ENCODE peak calls at places on chromosome 10, in five cellular contexts. G, V, M, P and B are unnamed samples.
A peak's percentile ranks its signal among the peaks of the same experiment; 100 is the strongest.

GRCh38 chr10:14873090-14873760 is 5.4 kb upstream of the SUV39H2 start:
- DNase-seq in V (no peak), M (no peak), G (no peak), P (no peak), B (no peak)

GRCh38 chr10:113329121-113329596 is 223.7 kb upstream of the HABP2 start:
- DNase-seq in P (no peak), M (no peak), G (no peak), V (no peak), B (peak; percentile 31)

GRCh38 chr10:17708806-17709205 is 43.2 kb upstream of the TMEM236 start:
- DNase-seq in M (no peak), P (no peak), V (no peak), G (no peak), B (no peak)

GRCh38 chr10:102501201-102502028 is 1.1 kb downstream of the ACTR1A start:
- DNase-seq in G (no peak), V (peak; percentile 20), P (no peak), M (no peak), B (no peak)

GRCh38 chr10:90871279-90871760 is 454 bp upstream of the RPP30 start:
- DNase-seq in P (peak; percentile 70), G (peak; percentile 57), M (peak; percentile 17), V (peak; percentile 64), B (peak; percentile 65)

GRCh38 chr10:112953760-112954159 is 3.7 kb downstream of the TCF7L2 start:
- DNase-seq in P (no peak), M (no peak), G (no peak), V (no peak), B (peak; percentile 51)

GRCh38 chr10:110392860-110393732 is 88.4 kb upstream of the SMNDC1 start:
- DNase-seq in V (no peak), G (no peak), P (no peak), M (no peak), B (no peak)

GRCh38 chr10:104440221-104440620 is 86.6 kb downstream of the CFAP58 start:
- DNase-seq in P (no peak), G (no peak), V (no peak), M (no peak), B (no peak)

GRCh38 chr10:2576892-2577291 is 490.5 kb upstream of the PFKP start:
- DNase-seq in G (no peak), P (no peak), M (no peak), V (no peak), B (no peak)

GRCh38 chr10:112949128-112949823 is 771 bp upstream of the TCF7L2 start:
- DNase-seq in V (peak; percentile 59), M (no peak), P (no peak), G (no peak), B (peak; percentile 74)

GRCh38 chr10:128028508-128029279 is 97.5 kb downstream of the MKI67 start:
- DNase-seq in P (no peak), M (no peak), G (no peak), V (no peak), B (no peak)

GRCh38 chr10:60042262-60042661 is 135.9 kb upstream of the CCDC6 start:
- DNase-seq in P (no peak), V (no peak), G (no peak), M (no peak), B (no peak)

GRCh38 chr10:44937201-44938005 is 22.2 kb upstream of the RASSF4 start:
- DNase-seq in V (no peak), M (no peak), G (peak; percentile 33), P (no peak), B (no peak)

GRCh38 chr10:98041352-98042043 is 11.1 kb upstream of the CRTAC1 start:
- DNase-seq in P (peak; percentile 67), V (peak; percentile 54), G (peak; percentile 84), M (no peak), B (peak; percentile 77)

GRCh38 chr10:1661861-1662260 is 75.5 kb downstream of the ADARB2 start:
- DNase-seq in M (peak; percentile 34), G (no peak), P (no peak), V (no peak), B (no peak)

GRCh38 chr10:20277820-20278219 is 461.6 kb downstream of the PLXDC2 start:
- DNase-seq in V (no peak), G (no peak), P (no peak), M (no peak), B (no peak)

GRCh38 chr10:62217683-62218082 is 51.0 kb downstream of the RTKN2 start:
- DNase-seq in M (no peak), V (no peak), P (no peak), G (no peak), B (no peak)

GRCh38 chr10:123007558-123008378 is 827 bp downstream of the IKZF5 start:
- DNase-seq in P (peak; percentile 71), G (no peak), V (peak; percentile 68), M (peak; percentile 21), B (peak; percentile 62)

GRCh38 chr10:47173929-47174442 is 126.0 kb upstream of the GDF10 start:
- DNase-seq in M (no peak), G (no peak), V (no peak), P (no peak), B (no peak)

GRCh38 chr10:47176903-47177860 is 122.8 kb upstream of the GDF10 start:
- DNase-seq in G (no peak), P (no peak), M (no peak), V (no peak), B (no peak)

GRCh38 chr10:47176206-47176902 is 123.6 kb upstream of the GDF10 start:
- DNase-seq in M (no peak), G (no peak), V (no peak), P (no peak), B (no peak)

GRCh38 chr10:47178537-47179290 is 121.3 kb upstream of the GDF10 start:
- DNase-seq in G (no peak), V (no peak), P (no peak), M (no peak), B (no peak)

DNA sequence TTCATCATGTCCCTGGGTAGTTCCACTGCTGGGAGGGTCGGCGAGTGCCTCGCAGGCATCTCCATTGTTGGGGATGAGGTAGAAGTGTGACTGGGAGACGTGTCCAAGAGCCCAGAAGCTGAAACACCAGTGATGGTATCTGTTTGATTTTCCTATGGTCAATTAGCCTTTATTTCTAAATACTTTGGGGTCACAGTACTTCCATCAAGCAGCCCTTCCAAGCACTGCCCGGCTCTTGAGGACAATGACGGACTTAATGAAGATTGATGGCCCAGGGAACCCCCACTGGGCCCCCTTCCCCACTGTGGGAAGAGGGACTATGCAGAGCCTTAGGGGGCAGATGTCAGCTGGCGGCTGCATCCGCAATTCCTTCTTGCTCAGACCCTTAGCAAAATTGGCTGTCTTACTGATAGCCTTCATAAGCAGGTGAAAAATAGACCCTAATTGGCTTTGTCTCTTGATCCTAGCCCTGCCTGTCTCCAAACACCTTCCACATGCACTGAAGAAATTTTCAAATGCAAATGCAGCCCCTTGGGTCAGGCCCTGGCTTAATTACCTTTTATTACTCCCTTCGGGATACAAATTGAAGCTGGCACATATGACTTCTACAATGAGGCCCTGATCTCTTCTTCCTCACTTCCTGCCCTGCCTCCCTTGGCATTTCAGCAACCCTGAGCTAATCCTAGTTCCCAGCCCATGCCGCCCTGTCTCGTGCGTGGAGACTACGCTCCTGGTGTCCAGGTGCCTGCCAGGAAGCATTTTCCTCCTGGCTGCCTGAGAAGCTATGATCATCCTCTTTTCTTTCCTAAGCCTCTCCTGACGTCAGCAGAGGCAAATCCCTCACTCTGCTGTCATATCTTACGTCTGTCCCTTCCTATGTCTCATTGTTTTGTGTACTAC is 124.6 kb upstream of the GDF10 start:
- DNase-seq in G (no peak), P (no peak), V (no peak), M (no peak), B (no peak)
- TF ChIP-seq HDAC2 in G (no peak), P (no peak), V (no peak), M (no peak), B (no peak)

GRCh38 chr10:86755740-86756510 is 494 bp upstream of the BMPR1A start:
- DNase-seq in M (no peak), V (peak; percentile 83), P (peak; percentile 90), G (peak; percentile 97), B (peak; percentile 81)

GRCh38 chr10:86758231-86759072 is 2.0 kb downstream of the BMPR1A start:
- DNase-seq in P (peak; percentile 47), V (peak; percentile 28), M (no peak), G (no peak), B (peak; percentile 16)

GRCh38 chr10:86755454-86755739 is 1.0 kb upstream of the BMPR1A start:
- DNase-seq in V (no peak), G (no peak), P (no peak), M (no peak), B (no peak)

GRCh38 chr10:86756511-86757109 is at the start of gene BMPR1A:
- DNase-seq in G (no peak), V (no peak), P (peak; percentile 90), M (no peak), B (no peak)

GRCh38 chr10:86757110-86757790 is 831 bp downstream of the BMPR1A start:
- DNase-seq in M (no peak), V (peak; percentile 62), P (peak; percentile 46), G (no peak), B (peak; percentile 59)
- TF ChIP-seq HDAC2 in M (no peak), V (no peak), P (no peak), G (peak; percentile 12), B (no peak)

DNA sequence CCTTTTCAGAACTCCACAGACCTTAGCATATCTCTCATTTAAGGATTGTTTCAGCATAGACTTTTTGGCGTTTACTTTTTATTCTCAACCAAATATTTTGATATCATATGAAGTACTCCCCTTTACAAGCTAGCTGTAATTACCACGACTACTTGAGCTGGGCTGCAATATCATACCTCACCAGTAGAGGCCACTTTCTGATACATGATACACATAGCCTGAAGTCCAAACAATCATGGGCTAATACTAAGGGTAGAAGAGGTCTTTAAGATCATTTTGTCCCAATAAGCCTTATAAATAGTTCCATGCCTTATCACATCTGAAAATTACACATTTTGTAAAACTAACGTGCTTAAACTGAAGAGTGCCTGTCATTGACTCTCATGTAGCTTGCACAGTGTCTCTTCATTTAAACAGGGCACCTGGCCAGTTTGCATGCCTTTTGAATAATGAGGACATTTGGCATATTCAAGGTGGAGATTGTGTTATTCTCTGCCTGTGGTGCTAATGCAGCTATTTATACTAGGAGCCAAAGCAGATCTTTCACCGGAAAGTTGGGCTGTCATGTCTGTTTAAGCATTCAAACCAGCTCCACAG is 403.7 kb upstream of the ZMIZ1 start:
- DNase-seq in V (no peak), G (peak; percentile 51), P (peak; percentile 52), M (no peak), B (peak; percentile 58)
- TF ChIP-seq HDAC2 in V (no peak), G (no peak), P (no peak), M (no peak), B (no peak)

GRCh38 chr10:77328272-77328816 is 309.3 kb downstream of the KCNMA1 start:
- DNase-seq in V (peak; percentile 10), M (no peak), P (peak; percentile 41), G (peak; percentile 77), B (no peak)
- TF ChIP-seq HDAC2 in V (no peak), M (no peak), P (no peak), G (no peak), B (no peak)

DNA sequence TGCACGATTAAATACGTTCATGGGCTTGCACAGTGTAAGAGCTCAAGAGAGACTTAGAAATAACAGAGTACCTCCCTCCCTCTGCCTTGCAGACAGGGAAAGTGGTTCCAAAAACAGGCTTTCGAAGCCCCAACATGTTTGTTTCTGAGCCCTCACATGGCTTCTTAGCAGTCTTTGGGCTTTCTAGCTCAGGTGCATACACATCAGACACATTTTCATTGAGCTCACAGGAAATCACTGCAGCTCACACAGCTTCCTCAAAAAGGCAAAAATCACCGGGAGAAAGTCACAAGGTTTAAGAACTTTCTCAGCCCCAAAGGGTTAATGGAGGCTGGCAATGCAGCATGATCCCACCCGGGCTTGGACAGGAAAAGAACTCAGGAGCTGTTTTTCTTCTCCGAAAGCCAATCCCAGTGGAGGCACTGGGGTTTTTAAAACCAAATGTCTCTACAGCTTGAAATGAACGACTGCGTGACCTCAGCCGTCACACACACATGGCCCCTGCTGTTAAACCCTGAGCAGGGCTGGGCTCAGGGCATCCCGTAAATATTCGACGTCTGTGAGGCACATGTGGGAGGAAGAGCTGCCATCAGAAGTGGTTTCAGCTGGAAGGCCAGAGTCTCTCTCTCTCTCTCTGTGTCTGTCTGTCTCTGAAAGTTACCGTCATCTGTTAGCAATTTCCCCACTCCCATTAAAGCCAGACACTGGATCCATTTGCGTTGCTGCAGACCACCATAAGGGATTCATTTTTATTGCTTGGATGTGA is 69.7 kb downstream of the CALML3 start:
- DNase-seq in M (no peak), P (no peak), V (no peak), G (no peak), B (no peak)
- TF ChIP-seq HDAC2 in M (no peak), P (no peak), V (no peak), G (no peak), B (no peak)